ENCODE peak calls at places on chromosomes 7 and 10, in four cellular contexts. One of them, this sample, is unnamed.

GRCh38 chr10:15451137-15452094 is 80.3 kb upstream of the FAM171A1 start:
- DNase-seq in NCI-H1092: no peak
- DNase-seq in activated CD4-positive, alpha-beta memory T cell treated with anti-CD3 and anti-CD28 coated beads, Interleukin-2, amount 10 ng/mL, durations not matched to agents 7 days and 5 days: no peak
- DNase-seq in neural crest cell: no peak
- DNase-seq in this sample: no peak

GRCh38 chr10:122051609-122052385 is 62.8 kb downstream of the TACC2 start:
- DNase-seq in NCI-H1092: no peak
- DNase-seq in activated CD4-positive, alpha-beta memory T cell treated with anti-CD3 and anti-CD28 coated beads, Interleukin-2, amount 10 ng/mL, durations not matched to agents 7 days and 5 days: no peak
- DNase-seq in neural crest cell: peak; percentile 51
- DNase-seq in this sample: peak; percentile 25

GRCh38 chr7:108311446-108312168 is 144.6 kb downstream of the NRCAM start:
- DNase-seq in NCI-H1092: no peak
- DNase-seq in activated CD4-positive, alpha-beta memory T cell treated with anti-CD3 and anti-CD28 coated beads, Interleukin-2, amount 10 ng/mL, durations not matched to agents 7 days and 5 days: no peak
- DNase-seq in neural crest cell: no peak
- DNase-seq in this sample: no peak

GRCh38 chr7:39271386-39271785 is 293.7 kb downstream of the POU6F2 start:
- DNase-seq in NCI-H1092: peak; percentile 78
- DNase-seq in activated CD4-positive, alpha-beta memory T cell treated with anti-CD3 and anti-CD28 coated beads, Interleukin-2, amount 10 ng/mL, durations not matched to agents 7 days and 5 days: no peak
- DNase-seq in neural crest cell: no peak
- DNase-seq in this sample: peak; percentile 42

GRCh38 chr10:114359953-114360345 is 44.4 kb downstream of the AFAP1L2 start:
- DNase-seq in NCI-H1092: no peak
- DNase-seq in activated CD4-positive, alpha-beta memory T cell treated with anti-CD3 and anti-CD28 coated beads, Interleukin-2, amount 10 ng/mL, durations not matched to agents 7 days and 5 days: no peak
- DNase-seq in neural crest cell: no peak
- DNase-seq in this sample: no peak

GRCh38 chr7:128687131-128687530 is 15.0 kb downstream of the GARIN1A start:
- DNase-seq in NCI-H1092: no peak
- DNase-seq in activated CD4-positive, alpha-beta memory T cell treated with anti-CD3 and anti-CD28 coated beads, Interleukin-2, amount 10 ng/mL, durations not matched to agents 7 days and 5 days: no peak
- DNase-seq in neural crest cell: no peak
- DNase-seq in this sample: no peak

GRCh38 chr10:131666091-131666490 is 234.7 kb upstream of the PPP2R2D start:
- DNase-seq in NCI-H1092: no peak
- DNase-seq in activated CD4-positive, alpha-beta memory T cell treated with anti-CD3 and anti-CD28 coated beads, Interleukin-2, amount 10 ng/mL, durations not matched to agents 7 days and 5 days: no peak
- DNase-seq in neural crest cell: no peak
- DNase-seq in this sample: no peak

GRCh38 chr10:95787447-95787846 is 31.5 kb downstream of the ENTPD1 start:
- DNase-seq in NCI-H1092: no peak
- DNase-seq in activated CD4-positive, alpha-beta memory T cell treated with anti-CD3 and anti-CD28 coated beads, Interleukin-2, amount 10 ng/mL, durations not matched to agents 7 days and 5 days: no peak
- DNase-seq in neural crest cell: no peak
- DNase-seq in this sample: no peak

This sample was measured in NCI-H2029.